ENCODE peak calls at places on chromosomes 12 and 14, in five cellular contexts. One of them, this sample, is unnamed.

GRCh38 chr14:65222434-65222833 is 120.1 kb upstream of the MAX start:
- DNase-seq in stomach: peak; percentile 54
- DNase-seq in lower leg skin: no peak
- DNase-seq in cardiac fibroblast: peak; percentile 84
- DNase-seq in GM12865: peak; percentile 78
- DNase-seq in this sample: peak; percentile 57

GRCh38 chr12:50620050-50620974 is 115.5 kb downstream of the DIP2B start:
- DNase-seq in stomach: no peak
- DNase-seq in lower leg skin: no peak
- DNase-seq in GM12865: no peak
- DNase-seq in cardiac fibroblast: peak; percentile 85
- DNase-seq in this sample: peak; percentile 79

GRCh38 chr12:47651368-47652254 is 54.2 kb downstream of the RPAP3 start:
- DNase-seq in lower leg skin: peak; percentile 21
- DNase-seq in cardiac fibroblast: peak; percentile 79
- DNase-seq in GM12865: peak; percentile 72
- DNase-seq in stomach: peak; percentile 59
- DNase-seq in this sample: peak; percentile 84

GRCh38 chr14:72892103-72892878 is 1.6 kb downstream of the DPF3 start:
- DNase-seq in stomach: no peak
- DNase-seq in cardiac fibroblast: peak; percentile 19
- DNase-seq in lower leg skin: no peak
- DNase-seq in GM12865: peak; percentile 49
- DNase-seq in this sample: peak; percentile 74

GRCh38 chr12:607541-608001 is 55.7 kb downstream of the NINJ2 start:
- DNase-seq in GM12865: no peak
- DNase-seq in stomach: peak; percentile 33
- DNase-seq in cardiac fibroblast: peak; percentile 68
- DNase-seq in lower leg skin: no peak
- DNase-seq in this sample: no peak

GRCh38 chr14:71521238-71521637 is 411.0 kb upstream of the RGS6 start:
- DNase-seq in GM12865: no peak
- DNase-seq in lower leg skin: no peak
- DNase-seq in stomach: no peak
- DNase-seq in cardiac fibroblast: no peak
- DNase-seq in this sample: no peak

GRCh38 chr14:104731249-104731924 is 7.4 kb downstream of the ADSS1 start:
- DNase-seq in GM12865: no peak
- DNase-seq in stomach: no peak
- DNase-seq in cardiac fibroblast: no peak
- DNase-seq in lower leg skin: no peak
- DNase-seq in this sample: no peak

GRCh38 chr12:128909653-128910052 is 56.4 kb downstream of the GLT1D1 start:
- DNase-seq in lower leg skin: no peak
- DNase-seq in GM12865: no peak
- DNase-seq in stomach: no peak
- DNase-seq in cardiac fibroblast: no peak
- DNase-seq in this sample: no peak

GRCh38 chr12:92064420-92064819 is 81.2 kb downstream of the BTG1 start:
- DNase-seq in cardiac fibroblast: no peak
- DNase-seq in stomach: no peak
- DNase-seq in lower leg skin: no peak
- DNase-seq in GM12865: no peak
- DNase-seq in this sample: no peak

DNA sequence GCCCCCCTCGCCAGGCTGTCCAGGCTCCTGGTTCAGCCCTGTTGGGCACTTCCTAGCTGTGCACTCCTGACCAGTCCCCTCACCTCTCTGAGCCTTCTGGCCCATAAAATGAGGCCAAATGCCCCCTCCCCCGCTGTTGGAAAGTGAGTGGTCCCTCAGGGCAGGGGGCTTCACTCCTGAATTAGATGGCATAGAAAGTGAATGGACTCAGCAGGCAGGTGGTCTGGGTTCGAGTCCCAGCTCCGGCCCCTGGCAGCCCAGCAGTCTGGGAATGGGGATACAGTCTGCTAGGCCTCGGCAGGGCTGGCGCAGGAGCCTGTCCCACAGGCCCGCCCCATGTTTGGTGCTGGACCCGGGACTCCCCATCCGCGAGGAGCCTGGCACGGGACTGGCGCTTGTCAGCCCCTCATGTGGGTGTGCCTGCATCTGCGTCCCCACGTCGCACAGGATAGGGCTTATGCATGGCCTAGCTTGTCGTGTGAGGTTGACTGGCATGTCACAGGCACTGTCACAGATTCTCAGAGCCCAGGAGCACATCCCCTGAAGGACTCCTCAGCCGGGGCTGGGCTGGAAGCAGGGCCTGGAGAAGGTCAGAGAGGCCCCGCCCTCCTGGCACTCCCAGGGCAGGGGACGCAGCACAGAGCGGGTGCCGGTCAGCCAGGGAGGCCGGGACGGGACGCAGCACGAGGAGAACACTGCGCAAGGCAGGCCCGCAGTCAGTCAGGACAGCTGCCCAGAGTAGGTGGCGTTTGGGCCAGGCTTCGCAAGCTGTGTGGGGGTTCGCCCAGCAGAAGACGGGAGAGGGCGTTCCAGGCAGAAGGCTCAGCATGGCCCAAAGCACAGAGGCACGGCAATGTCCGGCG is 40.5 kb downstream of the DIO3 start:
- DNase-seq in stomach: peak; percentile 24
- DNase-seq in lower leg skin: peak; percentile 5
- DNase-seq in GM12865: no peak
- DNase-seq in cardiac fibroblast: no peak
- DNase-seq in this sample: no peak
- H3K4me3 ChIP-seq in stomach: no peak overlapping the region
- H3K4me3 ChIP-seq in lower leg skin: no peak overlapping the region
- H3K4me3 ChIP-seq in GM12865: no peak overlapping the region
- H3K4me3 ChIP-seq in cardiac fibroblast: no peak overlapping the region
- H3K4me3 ChIP-seq in this sample: no peak overlapping the region

DNA sequence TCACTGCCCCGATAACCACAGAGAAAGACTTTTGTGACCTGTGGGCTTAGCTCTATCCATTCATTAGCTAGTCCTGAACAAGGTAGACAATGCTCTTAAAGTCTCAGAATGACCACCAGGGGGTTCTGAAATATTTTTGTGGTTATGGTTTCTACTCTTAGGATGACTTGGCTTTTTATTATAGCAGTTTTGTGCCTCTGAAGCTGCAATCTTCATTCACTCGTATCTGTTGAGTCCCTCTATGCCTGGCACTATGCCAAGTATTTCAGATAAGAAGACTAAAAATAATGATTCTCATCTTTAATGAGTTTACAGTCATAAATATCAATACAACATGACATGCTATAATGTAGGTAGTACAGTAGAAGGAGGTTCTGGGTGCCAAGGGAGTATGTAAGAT is 130.8 kb upstream of the TRHDE start:
- DNase-seq in cardiac fibroblast: no peak
- DNase-seq in stomach: no peak
- DNase-seq in GM12865: peak; percentile 74
- DNase-seq in lower leg skin: no peak
- DNase-seq in this sample: peak; percentile 7
- TF ChIP-seq CTCF in cardiac fibroblast: no peak
- TF ChIP-seq CTCF in stomach: no peak
- TF ChIP-seq CTCF in GM12865: peak; percentile 37
- TF ChIP-seq CTCF in lower leg skin: no peak
- TF ChIP-seq CTCF in this sample: peak; percentile 12

DNA sequence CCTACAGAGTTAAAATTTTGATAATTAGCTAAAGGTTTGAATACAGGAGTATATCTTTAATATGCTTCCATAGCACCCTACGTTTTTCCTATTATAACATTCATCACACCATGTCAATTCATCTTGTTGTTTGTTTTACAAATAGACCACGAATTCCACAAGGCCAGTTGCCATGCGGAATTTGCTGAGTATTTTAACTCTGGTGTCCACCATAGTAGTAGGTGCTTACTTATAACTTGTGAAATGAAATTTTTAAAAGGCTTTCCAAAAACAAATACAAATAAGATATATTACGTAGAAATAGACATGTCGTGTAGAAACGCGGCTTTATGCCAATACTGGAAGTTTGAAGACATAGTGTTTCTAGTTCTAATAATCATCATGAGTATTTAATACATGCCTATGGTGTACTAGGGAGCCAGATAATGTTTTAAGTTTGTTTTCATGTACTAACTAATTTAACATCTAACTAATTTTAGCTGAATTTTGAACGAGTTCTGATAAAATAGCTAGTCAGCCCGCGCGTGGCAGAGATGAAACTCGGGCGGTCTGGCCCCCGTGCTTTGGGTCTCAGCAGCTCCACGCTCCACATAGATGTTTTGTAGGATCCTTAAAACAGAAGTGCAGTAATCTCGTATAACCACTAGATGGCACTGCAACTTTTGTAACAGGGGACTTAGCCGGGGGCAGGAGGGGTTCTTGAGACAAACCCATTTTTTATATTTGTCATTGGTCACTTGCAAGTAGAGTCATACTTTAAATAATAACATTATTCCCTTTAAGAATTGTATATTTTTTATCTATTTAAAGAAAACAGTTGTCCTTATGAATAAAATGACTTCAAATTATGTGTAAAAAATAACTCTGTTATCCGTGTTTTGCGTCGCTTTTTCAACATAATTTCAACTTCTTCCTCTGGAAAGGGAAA is 10.2 kb downstream of the CD69 start:
- DNase-seq in cardiac fibroblast: peak; percentile 76
- DNase-seq in lower leg skin: peak; percentile 44
- DNase-seq in GM12865: peak; percentile 82
- DNase-seq in stomach: no peak
- DNase-seq in this sample: peak; percentile 37
- H3K4me3 ChIP-seq in cardiac fibroblast: no peak overlapping the region
- H3K4me3 ChIP-seq in lower leg skin: no peak overlapping the region
- H3K4me3 ChIP-seq in GM12865: no peak overlapping the region
- H3K4me3 ChIP-seq in stomach: peak overlapping the region; percentile 9
- H3K4me3 ChIP-seq in this sample: no peak overlapping the region

GRCh38 chr12:29310899-29311298 is 70.1 kb downstream of the ERGIC2 start:
- DNase-seq in GM12865: no peak
- DNase-seq in stomach: no peak
- DNase-seq in cardiac fibroblast: no peak
- DNase-seq in lower leg skin: no peak
- DNase-seq in this sample: no peak

GRCh38 chr12:29306682-29307081 is 74.3 kb downstream of the ERGIC2 start:
- DNase-seq in lower leg skin: no peak
- DNase-seq in stomach: no peak
- DNase-seq in GM12865: no peak
- DNase-seq in cardiac fibroblast: no peak
- DNase-seq in this sample: no peak

GRCh38 chr12:29306267-29306666 is 74.7 kb downstream of the ERGIC2 start:
- DNase-seq in lower leg skin: no peak
- DNase-seq in GM12865: no peak
- DNase-seq in stomach: no peak
- DNase-seq in cardiac fibroblast: no peak
- DNase-seq in this sample: no peak

GRCh38 chr12:29314421-29314820 is 66.6 kb downstream of the ERGIC2 start:
- DNase-seq in stomach: no peak
- DNase-seq in cardiac fibroblast: peak; percentile 29
- DNase-seq in GM12865: no peak
- DNase-seq in lower leg skin: no peak
- DNase-seq in this sample: no peak

GRCh38 chr12:29309320-29309902 is 71.6 kb downstream of the ERGIC2 start:
- DNase-seq in GM12865: no peak
- DNase-seq in cardiac fibroblast: peak; percentile 61
- DNase-seq in stomach: no peak
- DNase-seq in lower leg skin: no peak
- DNase-seq in this sample: peak; percentile 54
- TF ChIP-seq CTCF in GM12865: peak; percentile 9
- TF ChIP-seq CTCF in cardiac fibroblast: peak; percentile 50
- TF ChIP-seq CTCF in stomach: no peak
- TF ChIP-seq CTCF in lower leg skin: no peak
- TF ChIP-seq CTCF in this sample: peak; percentile 44

DNA sequence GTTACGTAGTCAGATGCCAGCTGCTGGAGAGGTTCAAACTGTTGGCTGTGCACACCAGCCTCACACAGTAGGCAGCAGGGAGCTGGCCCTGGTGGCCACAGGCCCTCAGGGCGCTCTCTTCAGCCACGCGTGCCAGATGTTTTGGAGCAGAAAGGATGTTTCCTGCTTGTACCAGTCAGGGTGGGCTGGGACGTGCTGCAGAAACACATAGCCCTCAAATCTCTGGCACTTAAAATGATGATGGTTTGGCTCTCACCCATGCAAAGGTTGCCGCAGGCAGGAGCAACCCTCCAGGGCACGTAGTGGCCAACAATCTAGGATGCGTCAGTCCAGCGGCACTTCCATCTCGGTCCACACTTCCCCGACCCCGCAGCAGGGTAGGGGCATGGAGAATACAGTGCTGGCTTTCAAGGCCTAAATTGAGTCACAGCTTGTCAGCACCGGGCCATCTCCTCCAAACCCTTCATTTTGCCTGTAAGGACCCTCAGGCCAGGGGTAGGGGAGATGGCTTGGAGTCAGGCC is 1.7 kb upstream of the FAM181A start:
- DNase-seq in cardiac fibroblast: no peak
- DNase-seq in stomach: no peak
- DNase-seq in GM12865: no peak
- DNase-seq in lower leg skin: no peak
- DNase-seq in this sample: no peak
- H3K4me3 ChIP-seq in cardiac fibroblast: no peak overlapping the region
- H3K4me3 ChIP-seq in stomach: no peak overlapping the region
- H3K4me3 ChIP-seq in GM12865: no peak overlapping the region
- H3K4me3 ChIP-seq in lower leg skin: no peak overlapping the region
- H3K4me3 ChIP-seq in this sample: no peak overlapping the region

GRCh38 chr12:94149781-94150482 is 1.6 kb downstream of the PLXNC1 start:
- DNase-seq in cardiac fibroblast: peak; percentile 64
- DNase-seq in lower leg skin: no peak
- DNase-seq in stomach: peak; percentile 28
- DNase-seq in GM12865: peak; percentile 56
- DNase-seq in this sample: peak; percentile 49

GRCh38 chr12:94147377-94147990 is 893 bp upstream of the PLXNC1 start:
- DNase-seq in cardiac fibroblast: no peak
- DNase-seq in lower leg skin: no peak
- DNase-seq in GM12865: peak; percentile 38
- DNase-seq in stomach: no peak
- DNase-seq in this sample: no peak

GRCh38 chr12:94150483-94151225 is 2.3 kb downstream of the PLXNC1 start:
- DNase-seq in stomach: peak; percentile 31
- DNase-seq in cardiac fibroblast: no peak
- DNase-seq in GM12865: peak; percentile 61
- DNase-seq in lower leg skin: no peak
- DNase-seq in this sample: no peak

GRCh38 chr12:94147991-94148840 is at the start of gene PLXNC1:
- DNase-seq in lower leg skin: no peak
- DNase-seq in GM12865: peak; percentile 83
- DNase-seq in cardiac fibroblast: peak; percentile 68
- DNase-seq in stomach: peak; percentile 51
- DNase-seq in this sample: no peak

GRCh38 chr12:94148841-94149780 is 734 bp downstream of the PLXNC1 start:
- DNase-seq in cardiac fibroblast: peak; percentile 65
- DNase-seq in lower leg skin: no peak
- DNase-seq in GM12865: peak; percentile 85
- DNase-seq in stomach: peak; percentile 33
- DNase-seq in this sample: no peak
- TF ChIP-seq CTCF in cardiac fibroblast: no peak
- TF ChIP-seq CTCF in lower leg skin: no peak
- TF ChIP-seq CTCF in GM12865: peak; percentile 64
- TF ChIP-seq CTCF in stomach: no peak
- TF ChIP-seq CTCF in this sample: peak; percentile 24

This sample was measured in foreskin fibroblast.